ENCODE peak calls at places on chromosomes 13 and 19, in six cellular contexts. K, D, H, M, I and X are unnamed samples.
A peak's percentile ranks its signal among the peaks of the same experiment; 100 is the strongest.

GRCh38 chr13:40535345-40535836 is 131.1 kb downstream of the FOXO1 start:
- DNase-seq in K (no peak), D (no peak), H (no peak), M (no peak), I (no peak), X (no peak)

GRCh38 chr19:45630463-45630862 is 8.7 kb downstream of the EML2 start:
- DNase-seq in K (no peak), D (no peak), H (no peak), M (peak; percentile 99), I (no peak), X (no peak)

GRCh38 chr13:48038763-48039162 is 1.2 kb downstream of the NUDT15 start:
- DNase-seq in K (no peak), D (no peak), H (no peak), M (peak; percentile 47), I (no peak), X (no peak)

GRCh38 chr19:49712397-49712859 is 21.5 kb downstream of the CPT1C start:
- DNase-seq in K (peak; percentile 37), D (no peak), H (no peak), M (peak; percentile 95), I (no peak), X (no peak)

GRCh38 chr13:80988752-80989151 is 647.8 kb upstream of the SPRY2 start:
- DNase-seq in K (no peak), D (no peak), H (no peak), M (no peak), I (no peak), X (no peak)

GRCh38 chr13:36912983-36913382 is 7.1 kb downstream of the SMAD9 start:
- DNase-seq in K (no peak), D (no peak), H (no peak), M (no peak), I (no peak), X (no peak)

GRCh38 chr13:37375724-37376123 is 222.8 kb downstream of the POSTN start:
- DNase-seq in K (no peak), D (no peak), H (no peak), M (no peak), I (no peak), X (no peak)

GRCh38 chr19:5345895-5346386 is 5.3 kb upstream of the PTPRS start:
- DNase-seq in K (no peak), D (no peak), H (no peak), M (peak; percentile 79), I (no peak), X (peak; percentile 21)

GRCh38 chr13:34425307-34425949 is 516.6 kb upstream of the NBEA start:
- DNase-seq in K (no peak), D (no peak), H (no peak), M (no peak), I (no peak), X (no peak)

GRCh38 chr13:20977394-20977793 is 74.8 kb upstream of the XPO4 start:
- DNase-seq in K (no peak), D (no peak), H (no peak), M (no peak), I (no peak), X (no peak)

GRCh38 chr13:28442872-28443271 is 52.1 kb downstream of the FLT1 start:
- DNase-seq in K (no peak), D (no peak), H (no peak), M (no peak), I (peak; percentile 41), X (no peak)

GRCh38 chr13:112078216-112078615 is 11.3 kb downstream of the SOX1 start:
- DNase-seq in K (no peak), D (no peak), H (no peak), M (no peak), I (no peak), X (no peak)

GRCh38 chr19:19385900-19386339 is 19.6 kb upstream of the GATAD2A start:
- DNase-seq in K (peak; percentile 48), D (no peak), H (no peak), M (no peak), I (peak; percentile 82), X (no peak)

GRCh38 chr13:37201081-37201480 is 95.6 kb upstream of the CSNK1A1L start:
- DNase-seq in K (no peak), D (no peak), H (no peak), M (no peak), I (no peak), X (no peak)

GRCh38 chr13:28355822-28356371 is 139.0 kb downstream of the FLT1 start:
- DNase-seq in K (no peak), D (no peak), H (no peak), M (peak; percentile 84), I (no peak), X (no peak)

GRCh38 chr19:40235238-40236025 is 8.9 kb upstream of the CCNP start:
- DNase-seq in K (no peak), D (no peak), H (no peak), M (no peak), I (no peak), X (no peak)

GRCh38 chr13:96780105-96780504 is 214.2 kb downstream of the OXGR1 start:
- DNase-seq in K (no peak), D (no peak), H (no peak), M (no peak), I (no peak), X (no peak)

GRCh38 chr13:41835871-41836270 is 125.0 kb downstream of the VWA8 start:
- DNase-seq in K (no peak), D (no peak), H (peak; percentile 54), M (peak; percentile 72), I (no peak), X (no peak)

GRCh38 chr13:45696610-45697226 is 5.4 kb upstream of the CBY2 start:
- DNase-seq in K (no peak), D (no peak), H (no peak), M (no peak), I (no peak), X (no peak)

GRCh38 chr19:5154129-5154798 is 185.4 kb downstream of the KDM4B start:
- DNase-seq in K (no peak), D (peak; percentile 4), H (no peak), M (peak; percentile 35), I (peak; percentile 54), X (no peak)

GRCh38 chr13:44646044-44646443 is 69.9 kb upstream of the TSC22D1 start:
- DNase-seq in K (no peak), D (no peak), H (no peak), M (no peak), I (no peak), X (no peak)

GRCh38 chr19:46466536-46467199 is 4.7 kb downstream of the PNMA8A start:
- DNase-seq in K (no peak), D (no peak), H (peak; percentile 80), M (peak; percentile 90), I (no peak), X (no peak)

GRCh38 chr19:36577271-36577996 is 4.3 kb upstream of the ZNF529 start:
- DNase-seq in K (no peak), D (no peak), H (no peak), M (peak; percentile 6), I (no peak), X (no peak)

GRCh38 chr13:57672168-57672567 is 40.6 kb downstream of the PCDH17 start:
- DNase-seq in K (no peak), D (no peak), H (no peak), M (no peak), I (no peak), X (no peak)

GRCh38 chr19:10271543-10272086 is 695 bp downstream of the ICAM1 start:
- DNase-seq in K (peak; percentile 54), D (no peak), H (no peak), M (peak; percentile 48), I (no peak), X (no peak)